ENCODE peak calls at places on chromosomes 1 and 21, in six cellular contexts. One of them, this sample, is unnamed.

GRCh38 chr1:25487628-25488027 is 55.8 kb upstream of the LDLRAP1 start:
- DNase-seq in T-helper 2 cell: no peak
- DNase-seq in caudate nucleus: no peak
- DNase-seq in GM13977: no peak
- DNase-seq in heart left ventricle: no peak
- DNase-seq in DMS153: no peak
- DNase-seq in this sample: no peak

GRCh38 chr1:22709891-22710687 is 550 bp upstream of the EPHB2 start:
- DNase-seq in T-helper 2 cell: no peak
- DNase-seq in caudate nucleus: no peak
- DNase-seq in DMS153: no peak
- DNase-seq in GM13977: peak; percentile 64
- DNase-seq in heart left ventricle: peak; percentile 42
- DNase-seq in this sample: peak; percentile 79

GRCh38 chr1:205430631-205431305 is 8.9 kb upstream of the LEMD1 start:
- DNase-seq in DMS153: peak; percentile 36
- DNase-seq in heart left ventricle: peak; percentile 60
- DNase-seq in caudate nucleus: no peak
- DNase-seq in T-helper 2 cell: peak; percentile 49
- DNase-seq in GM13977: peak; percentile 61
- DNase-seq in this sample: peak; percentile 80

GRCh38 chr1:95126366-95126765 is 9.2 kb downstream of the TLCD4 start:
- DNase-seq in DMS153: no peak
- DNase-seq in T-helper 2 cell: no peak
- DNase-seq in GM13977: no peak
- DNase-seq in heart left ventricle: no peak
- DNase-seq in caudate nucleus: no peak
- DNase-seq in this sample: no peak

GRCh38 chr1:161092621-161093028 is 3.3 kb upstream of the NECTIN4 start:
- DNase-seq in GM13977: peak; percentile 69
- DNase-seq in DMS153: no peak
- DNase-seq in heart left ventricle: no peak
- DNase-seq in T-helper 2 cell: no peak
- DNase-seq in caudate nucleus: no peak
- DNase-seq in this sample: no peak

GRCh38 chr1:198633675-198634121 is 5.1 kb upstream of the PTPRC start:
- DNase-seq in caudate nucleus: no peak
- DNase-seq in DMS153: no peak
- DNase-seq in heart left ventricle: no peak
- DNase-seq in T-helper 2 cell: no peak
- DNase-seq in GM13977: no peak
- DNase-seq in this sample: no peak

GRCh38 chr21:34930971-34931370 is 118.1 kb downstream of the RUNX1 start:
- DNase-seq in heart left ventricle: no peak
- DNase-seq in DMS153: no peak
- DNase-seq in GM13977: no peak
- DNase-seq in caudate nucleus: no peak
- DNase-seq in T-helper 2 cell: no peak
- DNase-seq in this sample: no peak

GRCh38 chr1:182784556-182785171 is 4.9 kb upstream of the NPL start:
- DNase-seq in T-helper 2 cell: peak; percentile 17
- DNase-seq in DMS153: peak; percentile 30
- DNase-seq in caudate nucleus: no peak
- DNase-seq in GM13977: peak; percentile 33
- DNase-seq in heart left ventricle: no peak
- DNase-seq in this sample: peak; percentile 24

GRCh38 chr1:89607156-89607555 is 25.8 kb upstream of the LRRC8C start:
- DNase-seq in heart left ventricle: no peak
- DNase-seq in GM13977: no peak
- DNase-seq in DMS153: no peak
- DNase-seq in T-helper 2 cell: peak; percentile 53
- DNase-seq in caudate nucleus: no peak
- DNase-seq in this sample: no peak

GRCh38 chr1:173113015-173113741 is 62.4 kb upstream of the TNFSF18 start:
- DNase-seq in caudate nucleus: no peak
- DNase-seq in GM13977: no peak
- DNase-seq in heart left ventricle: no peak
- DNase-seq in T-helper 2 cell: no peak
- DNase-seq in DMS153: no peak
- DNase-seq in this sample: no peak

GRCh38 chr1:172399369-172400072 is 21.0 kb upstream of the C1orf105 start:
- DNase-seq in caudate nucleus: no peak
- DNase-seq in GM13977: peak; percentile 21
- DNase-seq in DMS153: peak; percentile 43
- DNase-seq in T-helper 2 cell: no peak
- DNase-seq in heart left ventricle: peak; percentile 44
- DNase-seq in this sample: peak; percentile 40

GRCh38 chr1:7975212-7975865 is 13.8 kb downstream of the PARK7 start:
- DNase-seq in T-helper 2 cell: no peak
- DNase-seq in DMS153: peak; percentile 79
- DNase-seq in caudate nucleus: no peak
- DNase-seq in GM13977: peak; percentile 48
- DNase-seq in heart left ventricle: peak; percentile 63
- DNase-seq in this sample: peak; percentile 81

GRCh38 chr1:186213225-186213607 is 161.8 kb downstream of the TPR start:
- DNase-seq in caudate nucleus: no peak
- DNase-seq in T-helper 2 cell: no peak
- DNase-seq in heart left ventricle: no peak
- DNase-seq in DMS153: no peak
- DNase-seq in GM13977: no peak
- DNase-seq in this sample: no peak

GRCh38 chr1:109687641-109688499 is at the start of gene GSTM1:
- DNase-seq in GM13977: no peak
- DNase-seq in caudate nucleus: no peak
- DNase-seq in DMS153: no peak
- DNase-seq in heart left ventricle: peak; percentile 91
- DNase-seq in T-helper 2 cell: no peak
- DNase-seq in this sample: no peak

GRCh38 chr1:38106726-38107125 is 60.1 kb upstream of the POU3F1 start:
- DNase-seq in T-helper 2 cell: no peak
- DNase-seq in caudate nucleus: no peak
- DNase-seq in heart left ventricle: no peak
- DNase-seq in GM13977: no peak
- DNase-seq in DMS153: no peak
- DNase-seq in this sample: no peak

GRCh38 chr1:204493145-204493881 is 1.3 kb downstream of the PIK3C2B start:
- DNase-seq in DMS153: peak; percentile 49
- DNase-seq in GM13977: no peak
- DNase-seq in caudate nucleus: no peak
- DNase-seq in heart left ventricle: peak; percentile 72
- DNase-seq in T-helper 2 cell: no peak
- DNase-seq in this sample: peak; percentile 93

GRCh38 chr1:89483010-89483756 is 41.4 kb upstream of the LRRC8B start:
- DNase-seq in T-helper 2 cell: peak; percentile 38
- DNase-seq in heart left ventricle: peak; percentile 77
- DNase-seq in caudate nucleus: no peak
- DNase-seq in DMS153: peak; percentile 73
- DNase-seq in GM13977: peak; percentile 62
- DNase-seq in this sample: peak; percentile 81

GRCh38 chr1:173915596-173915995 is 1.5 kb downstream of the SERPINC1 start:
- DNase-seq in T-helper 2 cell: no peak
- DNase-seq in heart left ventricle: no peak
- DNase-seq in DMS153: no peak
- DNase-seq in caudate nucleus: no peak
- DNase-seq in GM13977: no peak
- DNase-seq in this sample: no peak

GRCh38 chr1:88612299-88612698 is 71.8 kb upstream of the PKN2 start:
- DNase-seq in T-helper 2 cell: no peak
- DNase-seq in caudate nucleus: no peak
- DNase-seq in GM13977: no peak
- DNase-seq in DMS153: no peak
- DNase-seq in heart left ventricle: no peak
- DNase-seq in this sample: peak; percentile 36